ENCODE peak calls at places on chromosomes 4 and X, in ten cellular contexts. Y is pancreas, E is H1, I is right atrium auricular region, G is endodermal cell, X is A549, U is GM12864, F is NB4, O is heart right ventricle, K is cardiac muscle cell. Q is an unnamed sample.

GRCh38 chrX:10755477-10756334 is 135.3 kb upstream of the MID1 start:
- DNase-seq in Y (no peak), E (peak), I (no peak), G (peak), X (peak), U (no peak), F (peak), O (no peak), K (peak), Q (peak)

GRCh38 chrX:15336023-15336413 is 695 bp upstream of the PIGA start:
- DNase-seq in Y (no peak), E (no peak), I (no peak), G (no peak), X (peak), U (no peak), F (peak), O (no peak), K (peak), Q (peak)

GRCh38 chr4:857461-857860 is 31.5 kb upstream of the CPLX1 start:
- DNase-seq in Y (no peak), E (no peak), I (no peak), G (no peak), X (no peak), U (no peak), F (no peak), O (no peak), K (no peak), Q (no peak)

GRCh38 chrX:136028383-136028984 is 43.2 kb downstream of the SLC9A6 start:
- DNase-seq in Y (no peak), E (no peak), I (no peak), G (no peak), X (peak), U (no peak), F (peak), O (no peak), K (peak), Q (peak)

GRCh38 chr4:46386570-46386969 is 3.4 kb downstream of the GABRA2 start:
- DNase-seq in Y (no peak), E (no peak), I (no peak), G (peak), X (no peak), U (no peak), F (no peak), O (no peak), K (no peak), Q (peak)

GRCh38 chr4:143196323-143196722 is 11.6 kb downstream of the USP38 start:
- DNase-seq in Y (no peak), E (no peak), I (no peak), G (no peak), X (no peak), U (no peak), F (no peak), O (no peak), K (no peak), Q (no peak)

GRCh38 chr4:186733778-186734177 is 10.1 kb upstream of the FAT1 start:
- DNase-seq in Y (no peak), E (no peak), I (no peak), G (no peak), X (no peak), U (no peak), F (no peak), O (no peak), K (no peak), Q (no peak)

GRCh38 chr4:59925290-59925689 is 1274.8 kb upstream of the ADGRL3 start:
- DNase-seq in Y (no peak), E (no peak), I (no peak), G (no peak), X (no peak), U (no peak), F (no peak), O (no peak), K (no peak), Q (no peak)

GRCh38 chr4:8033067-8033755 is 93.5 kb upstream of the AFAP1 start:
- DNase-seq in Y (no peak), E (no peak), I (no peak), G (no peak), X (no peak), U (no peak), F (peak), O (no peak), K (no peak), Q (no peak)

GRCh38 chrX:53321216-53321942 is 40.0 kb upstream of the IQSEC2 start:
- DNase-seq in Y (peak), E (no peak), I (no peak), G (peak), X (no peak), U (no peak), F (peak), O (peak), K (no peak), Q (no peak)

GRCh38 chr4:176883108-176883550 is 90.4 kb upstream of the VEGFC start:
- DNase-seq in Y (no peak), E (no peak), I (no peak), G (no peak), X (peak), U (no peak), F (no peak), O (no peak), K (peak), Q (peak)

GRCh38 chrX:11143931-11144678 is 33.0 kb downstream of the HCCS start:
- DNase-seq in Y (no peak), E (no peak), I (peak), G (peak), X (peak), U (peak), F (peak), O (no peak), K (peak), Q (peak)

GRCh38 chrX:3263681-3264126 is 82.7 kb downstream of the MXRA5 start:
- DNase-seq in Y (no peak), E (no peak), I (no peak), G (no peak), X (peak), U (no peak), F (no peak), O (no peak), K (no peak), Q (no peak)

GRCh38 chr4:128513664-128514484 is 226.3 kb upstream of the PGRMC2 start:
- DNase-seq in Y (no peak), E (no peak), I (no peak), G (no peak), X (no peak), U (no peak), F (peak), O (no peak), K (peak), Q (peak)

GRCh38 chr4:155908187-155909139 is 5.0 kb downstream of the TDO2 start:
- DNase-seq in Y (no peak), E (no peak), I (no peak), G (no peak), X (no peak), U (no peak), F (no peak), O (no peak), K (no peak), Q (peak)

GRCh38 chr4:171650543-171650942 is 162.7 kb upstream of the GALNTL6 start:
- DNase-seq in Y (no peak), E (no peak), I (no peak), G (peak), X (no peak), U (no peak), F (no peak), O (no peak), K (no peak), Q (no peak)

GRCh38 chrX:138885886-138886285 is 174.4 kb upstream of the FGF13 start:
- DNase-seq in Y (no peak), E (no peak), I (no peak), G (no peak), X (no peak), U (no peak), F (no peak), O (no peak), K (no peak), Q (peak)

GRCh38 chr4:84483738-84484137 is 15.4 kb downstream of the NKX6-1 start:
- DNase-seq in Y (no peak), E (no peak), I (no peak), G (peak), X (no peak), U (no peak), F (no peak), O (no peak), K (no peak), Q (no peak)

GRCh38 chrX:101430457-101431078 is 22.5 kb downstream of the HNRNPH2 start:
- DNase-seq in Y (no peak), E (no peak), I (no peak), G (no peak), X (peak), U (no peak), F (no peak), O (no peak), K (no peak), Q (no peak)

GRCh38 chrX:140163376-140164159 is 198.2 kb upstream of the CXorf66 start:
- DNase-seq in Y (no peak), E (no peak), I (no peak), G (no peak), X (no peak), U (no peak), F (no peak), O (no peak), K (peak), Q (peak)

GRCh38 chrX:23292979-23293651 is 41.5 kb upstream of the PTCHD1 start:
- DNase-seq in Y (no peak), E (no peak), I (no peak), G (no peak), X (no peak), U (no peak), F (no peak), O (no peak), K (no peak), Q (peak)

GRCh38 chrX:16874458-16875095 is 4.4 kb upstream of the RBBP7 start:
- DNase-seq in Y (no peak), E (no peak), I (no peak), G (no peak), X (no peak), U (no peak), F (no peak), O (no peak), K (no peak), Q (no peak)

GRCh38 chr4:99811850-99812249 is 4.8 kb upstream of the DAPP1 start:
- DNase-seq in Y (no peak), E (no peak), I (no peak), G (peak), X (peak), U (peak), F (peak), O (no peak), K (peak), Q (peak)

GRCh38 chrX:153966841-153967535 is 4.6 kb downstream of the HCFC1 start:
- DNase-seq in Y (no peak), E (no peak), I (no peak), G (no peak), X (no peak), U (no peak), F (no peak), O (no peak), K (no peak), Q (no peak)

GRCh38 chr4:1583051-1583785 is 100.9 kb downstream of the FAM53A start:
- DNase-seq in Y (peak), E (no peak), I (no peak), G (peak), X (no peak), U (no peak), F (no peak), O (peak), K (no peak), Q (no peak)

GRCh38 chrX:47366051-47366722 is 4.2 kb upstream of the ZNF157 start:
- DNase-seq in Y (peak), E (peak), I (peak), G (peak), X (peak), U (peak), F (no peak), O (peak), K (peak), Q (peak)

GRCh38 chrX:47358387-47359065 is 11.9 kb upstream of the ZNF157 start:
- DNase-seq in Y (no peak), E (no peak), I (no peak), G (no peak), X (no peak), U (no peak), F (peak), O (no peak), K (no peak), Q (peak)

GRCh38 chrX:47360423-47361179 is 9.8 kb upstream of the ZNF157 start:
- DNase-seq in Y (no peak), E (no peak), I (no peak), G (no peak), X (no peak), U (no peak), F (no peak), O (no peak), K (no peak), Q (no peak)

DNA sequence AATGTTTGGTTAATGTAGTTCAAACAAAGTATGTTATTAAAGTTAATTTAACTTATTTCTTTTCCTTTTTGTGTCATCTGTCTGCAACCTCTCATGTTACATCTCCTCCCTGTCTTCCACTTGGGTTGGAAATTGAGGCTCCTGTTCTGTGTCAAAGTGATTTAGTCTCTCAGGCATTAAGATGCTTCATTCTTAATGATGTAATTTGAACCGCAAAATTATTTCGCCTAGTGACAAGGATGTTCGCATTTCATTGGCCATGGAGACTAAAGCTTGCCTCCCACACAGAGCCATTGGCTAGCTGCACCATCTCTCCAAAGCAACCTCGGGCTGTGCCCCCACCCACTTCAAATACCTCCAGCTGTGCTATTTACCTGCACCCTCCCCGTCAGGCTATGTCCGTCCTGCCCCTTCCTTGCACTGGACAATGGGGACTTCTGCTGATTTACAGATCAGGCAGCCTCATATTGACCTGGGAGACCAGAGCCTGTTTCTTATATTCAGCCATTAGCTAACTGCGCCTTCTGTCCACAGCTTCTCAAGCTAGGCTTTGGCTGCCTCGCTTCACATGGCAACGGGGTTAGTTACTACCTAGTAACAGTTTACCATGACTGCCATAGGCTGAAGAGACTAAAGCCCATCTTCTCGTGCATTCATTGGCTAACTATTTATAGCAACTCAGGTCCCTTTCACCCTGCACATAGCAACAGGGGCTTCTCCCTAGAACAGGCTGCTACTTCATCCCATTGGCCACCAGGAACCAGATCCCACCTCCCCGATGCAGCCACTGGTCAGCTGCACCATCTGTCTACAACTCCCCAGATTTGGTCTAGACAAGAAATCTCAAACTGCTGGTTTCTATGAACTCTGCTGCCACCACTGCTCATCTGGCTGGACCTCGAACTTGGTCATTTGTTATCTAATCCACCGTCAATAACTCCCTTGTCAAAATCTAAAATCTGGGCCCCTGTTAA is 8.6 kb upstream of the ZNF157 start:
- DNase-seq in Y (no peak), E (peak), I (peak), G (peak), X (peak), U (peak), F (peak), O (peak), K (peak), Q (peak)
- H3K4me3 ChIP-seq in Y (no peak), E (peak), I (peak), G (peak), X (no peak), U (peak), F (no peak), O (peak), K (peak), Q (peak)

GRCh38 chr4:23680616-23681518 is 209.0 kb downstream of the PPARGC1A start:
- DNase-seq in Y (no peak), E (no peak), I (no peak), G (no peak), X (no peak), U (no peak), F (no peak), O (no peak), K (peak), Q (peak)
- TF ChIP-seq CTCF in Y (no peak), E (no peak), I (peak), G (no peak), X (no peak), U (no peak), F (no peak), O (no peak), K (peak), Q (no peak)

DNA sequence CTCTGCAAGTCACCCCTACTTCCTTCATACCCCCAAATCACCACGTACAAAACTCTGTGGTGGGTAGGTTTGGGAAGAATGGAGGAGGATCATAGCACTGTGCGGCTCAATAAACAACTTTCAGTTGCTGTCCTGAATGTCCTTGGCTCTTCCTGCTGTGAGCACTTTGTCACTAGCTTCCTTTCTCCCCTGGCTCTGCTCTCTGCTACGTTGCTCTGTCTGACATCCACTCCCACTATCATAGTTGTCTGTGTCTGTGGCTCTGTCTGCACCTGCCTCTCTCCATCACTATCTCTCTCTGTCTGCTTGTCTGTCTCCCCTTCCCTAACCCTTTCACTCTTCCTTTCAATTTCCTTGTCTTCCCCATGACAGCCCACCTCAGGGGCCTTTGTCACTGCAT is 21.2 kb upstream of the SMPX start:
- DNase-seq in Y (no peak), E (no peak), I (no peak), G (no peak), X (no peak), U (no peak), F (no peak), O (no peak), K (no peak), Q (no peak)
- H3K4me3 ChIP-seq in Y (no peak), E (no peak), I (no peak), G (no peak), X (no peak), U (no peak), F (no peak), O (no peak), K (no peak), Q (no peak)

GRCh38 chr4:3303840-3304715 is 11.3 kb downstream of the RGS12 start:
- DNase-seq in Y (no peak), E (no peak), I (no peak), G (peak), X (no peak), U (no peak), F (no peak), O (no peak), K (no peak), Q (no peak)

GRCh38 chr4:3302786-3303444 is 10.1 kb downstream of the RGS12 start:
- DNase-seq in Y (peak), E (no peak), I (no peak), G (peak), X (no peak), U (no peak), F (peak), O (no peak), K (no peak), Q (no peak)

GRCh38 chr4:3301450-3302163 is 8.8 kb downstream of the RGS12 start:
- DNase-seq in Y (no peak), E (no peak), I (no peak), G (peak), X (no peak), U (no peak), F (no peak), O (no peak), K (no peak), Q (no peak)

GRCh38 chr4:3303445-3303824 is 10.6 kb downstream of the RGS12 start:
- DNase-seq in Y (no peak), E (no peak), I (no peak), G (peak), X (no peak), U (no peak), F (peak), O (no peak), K (no peak), Q (no peak)

GRCh38 chr4:3302164-3302785 is 9.5 kb downstream of the RGS12 start:
- DNase-seq in Y (peak), E (no peak), I (no peak), G (peak), X (no peak), U (no peak), F (peak), O (no peak), K (no peak), Q (no peak)
- TF ChIP-seq CTCF in Y (no peak), E (no peak), I (no peak), G (no peak), X (no peak), U (no peak), F (no peak), O (no peak), K (no peak), Q (no peak)

GRCh38 chrX:74423289-74423985 is 2.1 kb downstream of the SLC16A2 start:
- DNase-seq in Y (no peak), E (no peak), I (no peak), G (no peak), X (no peak), U (no peak), F (no peak), O (no peak), K (no peak), Q (no peak)

GRCh38 chrX:74421181-74422028 is at the start of gene SLC16A2:
- DNase-seq in Y (peak), E (no peak), I (peak), G (peak), X (peak), U (no peak), F (peak), O (peak), K (peak), Q (peak)

GRCh38 chrX:74422029-74422352 is 698 bp downstream of the SLC16A2 start:
- DNase-seq in Y (peak), E (no peak), I (no peak), G (no peak), X (no peak), U (no peak), F (peak), O (no peak), K (no peak), Q (no peak)

GRCh38 chrX:74420194-74421035 is 878 bp upstream of the SLC16A2 start:
- DNase-seq in Y (peak), E (peak), I (peak), G (peak), X (peak), U (no peak), F (peak), O (peak), K (peak), Q (peak)

GRCh38 chrX:74422576-74423288 is 1.4 kb downstream of the SLC16A2 start:
- DNase-seq in Y (peak), E (no peak), I (peak), G (peak), X (no peak), U (no peak), F (peak), O (peak), K (peak), Q (peak)
- H3K4me3 ChIP-seq in Y (no peak), E (peak), I (peak), G (peak), X (no peak), U (no peak), F (peak), O (peak), K (peak), Q (peak)

GRCh38 chrX:123499787-123500186 is 233.1 kb downstream of the THOC2 start:
- DNase-seq in Y (no peak), E (no peak), I (no peak), G (no peak), X (no peak), U (no peak), F (no peak), O (no peak), K (no peak), Q (no peak)

GRCh38 chrX:123504047-123504446 is 228.8 kb downstream of the THOC2 start:
- DNase-seq in Y (no peak), E (no peak), I (no peak), G (no peak), X (no peak), U (no peak), F (no peak), O (no peak), K (no peak), Q (no peak)

GRCh38 chrX:123504630-123505270 is 228.1 kb downstream of the THOC2 start:
- DNase-seq in Y (no peak), E (no peak), I (no peak), G (peak), X (no peak), U (no peak), F (no peak), O (no peak), K (no peak), Q (no peak)
- TF ChIP-seq CTCF in Y (no peak), E (no peak), I (no peak), G (no peak), X (no peak), U (no peak), F (no peak), O (no peak), K (no peak), Q (no peak)

GRCh38 chr4:122508083-122508482 is 51.6 kb upstream of the IL2 start:
- DNase-seq in Y (no peak), E (no peak), I (no peak), G (no peak), X (no peak), U (no peak), F (no peak), O (no peak), K (no peak), Q (no peak)
- H3K4me3 ChIP-seq in Y (no peak), E (no peak), I (no peak), G (no peak), X (no peak), U (no peak), F (no peak), O (no peak), K (no peak), Q (no peak)